ENCODE peak calls at places on chromosomes 16 and 17, in four cellular contexts. X is endothelial cell of umbilical vein, M is breast epithelium, W is pancreas. G is an unnamed sample.

GRCh38 chr17:65553646-65554567 is 7.5 kb downstream of the AXIN2 start:
- DNase-seq in X (no peak), M (no peak), W (no peak), G (no peak)

GRCh38 chr16:57732011-57732410 is 3.6 kb upstream of the KATNB1 start:
- DNase-seq in X (no peak), M (no peak), W (no peak), G (no peak)

GRCh38 chr16:67758006-67758405 is 38.9 kb upstream of the GFOD2 start:
- DNase-seq in X (no peak), M (no peak), W (no peak), G (no peak)

GRCh38 chr17:11935734-11936406 is 61.4 kb downstream of the ZNF18 start:
- DNase-seq in X (peak; percentile 14), M (no peak), W (peak; percentile 21), G (peak; percentile 16)

GRCh38 chr17:34285304-34285792 is at the start of gene CCL11:
- DNase-seq in X (no peak), M (no peak), W (no peak), G (no peak)

GRCh38 chr16:84044108-84044488 is 1.5 kb upstream of the SLC38A8 start:
- DNase-seq in X (peak; percentile 20), M (no peak), W (no peak), G (peak; percentile 29)

GRCh38 chr16:27634781-27635180 is 84.8 kb downstream of the KATNIP start:
- DNase-seq in X (no peak), M (no peak), W (no peak), G (no peak)

GRCh38 chr16:3640632-3641501 is 13.6 kb upstream of the DNASE1 start:
- DNase-seq in X (no peak), M (no peak), W (no peak), G (no peak)

GRCh38 chr17:32126746-32127145 is 15.6 kb upstream of the RHOT1 start:
- DNase-seq in X (no peak), M (no peak), W (no peak), G (no peak)

GRCh38 chr16:47228241-47228640 is 84.5 kb upstream of the NETO2 start:
- DNase-seq in X (no peak), M (no peak), W (no peak), G (no peak)

DNA sequence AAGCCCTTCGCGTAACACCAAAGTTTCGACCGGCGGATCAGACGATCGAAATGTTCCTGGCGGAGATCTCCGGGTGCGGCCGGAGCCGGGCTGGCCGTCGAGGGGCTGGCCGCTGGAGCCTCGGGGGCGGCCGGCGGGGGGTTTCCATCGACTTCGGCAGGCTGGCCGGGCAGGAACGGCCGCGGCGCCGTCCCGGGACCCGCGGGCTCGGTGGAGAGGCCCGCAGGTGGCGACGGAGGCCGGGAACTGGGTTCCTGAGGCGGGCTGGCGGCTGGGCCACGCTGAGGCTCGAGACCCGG is 1.1 kb downstream of the EPOP start:
- DNase-seq in X (no peak), M (no peak), W (peak; percentile 28), G (no peak)
- TF ChIP-seq CTCF in X (no peak), M (no peak), W (no peak), G (no peak)

DNA sequence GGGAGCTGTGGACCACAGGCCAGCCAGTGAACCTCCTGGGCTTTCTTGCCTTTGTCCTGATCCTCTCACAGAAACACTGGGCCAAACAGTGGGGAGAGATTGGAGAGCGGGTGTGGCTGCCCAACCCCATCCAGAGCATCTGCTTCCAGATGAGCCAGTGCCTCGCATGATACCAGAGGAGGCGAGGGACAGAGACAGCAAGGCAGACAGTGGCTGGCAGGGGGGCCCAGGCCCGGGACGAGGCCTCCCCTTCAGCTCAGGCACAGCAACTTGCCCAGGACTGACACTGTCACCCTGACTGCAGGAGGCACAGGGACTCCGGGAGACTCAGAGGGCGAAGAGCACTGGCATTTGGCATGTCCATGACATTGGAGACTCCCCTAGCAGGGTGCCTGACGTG is 12.0 kb downstream of the ARHGEF15 start:
- DNase-seq in X (no peak), M (no peak), W (no peak), G (no peak)
- H3K36me3 ChIP-seq in X (peaks cover 28% of the 10 kb centered on the region), M (no peaks in the 10 kb centered on the region), W (no peaks in the 10 kb centered on the region), G (no peaks in the 10 kb centered on the region)

GRCh38 chr16:88854306-88855111 is 2.2 kb downstream of the GALNS start:
- DNase-seq in X (no peak), M (no peak), W (no peak), G (no peak)
- TF ChIP-seq CTCF in X (no peak), M (no peak), W (no peak), G (no peak)

DNA sequence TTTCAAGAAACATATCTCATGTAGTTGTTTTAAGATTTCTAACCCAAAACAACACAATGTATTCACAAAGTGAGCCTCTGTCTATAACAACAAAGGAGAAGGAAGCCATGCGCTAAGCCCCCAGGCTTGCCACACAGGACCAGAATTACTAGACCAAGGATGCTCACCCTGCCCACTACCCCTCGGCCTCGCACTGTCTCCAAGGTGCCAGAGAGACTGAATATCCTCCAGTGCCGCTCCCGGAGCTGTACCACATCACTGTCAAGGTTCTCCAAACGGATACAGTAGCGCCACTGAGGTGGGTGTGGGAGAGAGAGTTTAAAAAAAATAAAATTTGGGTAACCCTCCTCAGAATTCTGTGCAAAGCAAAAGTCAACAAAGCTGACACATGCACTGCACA is 7.1 kb downstream of the POLDIP2 start:
- DNase-seq in X (no peak), M (no peak), W (no peak), G (no peak)
- H3K36me3 ChIP-seq in X (peaks cover 34% of the 10 kb centered on the region), M (no peaks in the 10 kb centered on the region), W (no peaks in the 10 kb centered on the region), G (peaks cover 38% of the 10 kb centered on the region)

GRCh38 chr17:2174471-2175293 is 119.8 kb downstream of the HIC1 start:
- DNase-seq in X (peak; percentile 98), M (no peak), W (peak; percentile 47), G (peak; percentile 100)
- TF ChIP-seq CTCF in X (peak; percentile 16), M (no peak), W (no peak), G (no peak)

DNA sequence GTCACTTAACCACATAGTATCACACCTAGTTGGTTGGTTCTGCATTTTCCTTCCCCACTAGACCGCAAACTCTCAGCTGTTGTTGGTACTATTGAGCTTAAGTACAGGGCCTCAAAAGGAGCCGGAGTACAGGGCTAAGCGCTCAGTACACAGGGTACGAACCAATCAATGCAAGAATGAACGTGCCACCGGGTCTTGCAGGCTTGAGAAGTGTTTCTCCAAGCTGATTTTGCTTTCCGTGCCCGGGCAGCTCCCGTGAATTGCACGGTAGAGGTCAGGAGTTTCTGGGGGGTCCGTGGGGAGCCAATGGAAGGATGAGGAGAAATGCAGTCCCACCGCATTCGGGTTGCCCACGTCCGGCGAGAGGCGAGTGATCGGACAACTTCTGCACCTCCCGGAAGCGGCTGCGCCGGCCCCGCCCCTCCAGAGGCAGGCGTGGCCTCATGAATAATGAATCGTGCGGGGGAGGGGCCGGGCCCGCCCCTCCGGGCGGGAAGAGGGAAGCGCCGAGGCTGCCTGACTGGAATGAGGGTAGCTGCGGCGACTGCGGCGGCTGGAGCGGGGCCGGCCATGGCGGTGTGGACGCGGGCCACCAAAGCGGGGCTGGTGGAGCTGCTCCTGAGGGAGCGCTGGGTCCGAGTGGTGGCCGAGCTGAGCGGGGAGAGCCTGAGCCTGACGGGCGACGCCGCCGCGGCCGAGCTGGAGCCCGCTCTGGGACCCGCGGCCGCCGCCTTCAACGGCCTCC is at the start of gene SNTB2:
- DNase-seq in X (peak; percentile 87), M (peak; percentile 92), W (peak; percentile 92), G (peak; percentile 85)
- H3K36me3 ChIP-seq in X (no peaks in the 10 kb centered on the region), M (no peaks in the 10 kb centered on the region), W (no peaks in the 10 kb centered on the region), G (no peaks in the 10 kb centered on the region)

GRCh38 chr17:74458835-74459234 is 7.6 kb upstream of the CD300A start:
- DNase-seq in X (no peak), M (no peak), W (no peak), G (no peak)

GRCh38 chr17:74459622-74460021 is 6.8 kb upstream of the CD300A start:
- DNase-seq in X (no peak), M (no peak), W (no peak), G (no peak)

GRCh38 chr17:74455025-74455585 is 11.3 kb upstream of the CD300A start:
- DNase-seq in X (no peak), M (no peak), W (no peak), G (no peak)

GRCh38 chr17:74457146-74457819 is 9.2 kb upstream of the CD300A start:
- DNase-seq in X (peak; percentile 44), M (peak; percentile 77), W (peak; percentile 82), G (peak; percentile 51)

GRCh38 chr17:74457820-74458166 is 8.6 kb upstream of the CD300A start:
- DNase-seq in X (no peak), M (no peak), W (no peak), G (no peak)
- TF ChIP-seq CTCF in X (no peak), M (no peak), W (no peak), G (no peak)